ENCODE peak calls at places on chromosomes 12 and 14, in five cellular contexts. J, M, X, F and L are unnamed samples.

GRCh38 chr12:92654929-92655328 is 47.9 kb upstream of the PLEKHG7 start:
- DNase-seq in F (no peak), J (no peak), X (no peak), M (no peak), L (no peak)

GRCh38 chr14:89702151-89702936 is 252.2 kb downstream of the EFCAB11 start:
- DNase-seq in X (peak; percentile 11), F (no peak), J (no peak), M (no peak), L (no peak)

GRCh38 chr14:36361210-36361853 is 40.9 kb upstream of the MBIP start:
- DNase-seq in F (no peak), X (no peak), M (no peak), J (no peak), L (no peak)

GRCh38 chr14:70358631-70359030 is 852 bp downstream of the COX16 start:
- DNase-seq in J (no peak), M (no peak), X (no peak), F (no peak), L (no peak)

GRCh38 chr14:25406818-25407217 is 356.9 kb upstream of the STXBP6 start:
- DNase-seq in X (peak; percentile 22), M (no peak), J (no peak), F (no peak), L (no peak)

GRCh38 chr14:28759056-28759657 is 7.4 kb upstream of the FOXG1 start:
- DNase-seq in F (no peak), J (no peak), M (no peak), X (peak; percentile 45), L (peak; percentile 16)

GRCh38 chr12:114975283-114975973 is 291.5 kb upstream of the TBX3 start:
- DNase-seq in J (no peak), F (no peak), M (no peak), X (no peak), L (no peak)

GRCh38 chr12:12776261-12776660 is 9.2 kb upstream of the APOLD1 start:
- DNase-seq in X (peak; percentile 48), M (no peak), F (no peak), J (no peak), L (no peak)

GRCh38 chr12:52857500-52857899 is 8.7 kb upstream of the KRT78 start:
- DNase-seq in X (no peak), F (no peak), J (no peak), M (no peak), L (no peak)

GRCh38 chr12:25811656-25812126 is 146.8 kb upstream of the RASSF8 start:
- DNase-seq in M (peak; percentile 64), X (peak; percentile 61), F (no peak), J (no peak), L (no peak)

GRCh38 chr14:101914083-101914482 is 50.3 kb upstream of the DYNC1H1 start:
- DNase-seq in F (no peak), X (no peak), M (no peak), J (no peak), L (no peak)

GRCh38 chr14:91350813-91351507 is 66.7 kb downstream of the CCDC88C start:
- DNase-seq in X (peak; percentile 60), M (no peak), J (peak; percentile 27), F (no peak), L (peak; percentile 20)

GRCh38 chr14:23068792-23069412 is 11.6 kb upstream of the CDH24 start:
- DNase-seq in J (peak; percentile 51), M (peak; percentile 88), F (peak; percentile 57), X (peak; percentile 92), L (no peak)

GRCh38 chr14:51283402-51283825 is 43.4 kb downstream of the TMX1 start:
- DNase-seq in J (no peak), M (peak; percentile 36), F (no peak), X (peak; percentile 80), L (no peak)

GRCh38 chr14:77457115-77457521 is 283 bp downstream of the VIPAS39 start:
- DNase-seq in J (no peak), F (peak; percentile 5), X (no peak), M (no peak), L (no peak)

GRCh38 chr12:52043386-52044212 is 7.6 kb upstream of the NR4A1 start:
- DNase-seq in F (no peak), J (no peak), M (no peak), X (no peak), L (no peak)

GRCh38 chr12:132986885-132987225 is 688 bp downstream of the ZNF26 start:
- DNase-seq in J (no peak), M (no peak), F (no peak), X (no peak), L (no peak)

GRCh38 chr14:22837059-22837749 is 819 bp downstream of the MMP14 start:
- DNase-seq in M (no peak), X (peak; percentile 72), F (no peak), J (no peak), L (peak; percentile 72)

GRCh38 chr14:66228267-66228970 is 257.8 kb upstream of the CCDC196 start:
- DNase-seq in X (peak; percentile 12), M (peak; percentile 3), F (no peak), J (no peak), L (no peak)

GRCh38 chr12:98743362-98743953 is 98.4 kb downstream of the APAF1 start:
- DNase-seq in F (no peak), J (no peak), M (peak; percentile 21), X (peak; percentile 55), L (no peak)

GRCh38 chr14:100569734-100570251 is 17.4 kb downstream of the BEGAIN start:
- DNase-seq in J (no peak), M (no peak), X (peak; percentile 53), F (no peak), L (no peak)

GRCh38 chr12:50059440-50060119 is 2.2 kb downstream of the ASIC1 start:
- DNase-seq in F (no peak), X (peak; percentile 79), J (no peak), M (no peak), L (no peak)

GRCh38 chr14:105570482-105570881 is 44.1 kb downstream of the TMEM121 start:
- DNase-seq in M (no peak), J (no peak), X (no peak), F (no peak), L (no peak)

GRCh38 chr12:3004655-3005565 is 45.7 kb downstream of the TEAD4 start:
- DNase-seq in F (no peak), M (no peak), X (no peak), J (no peak), L (no peak)

GRCh38 chr14:23559010-23559920 is 3.2 kb downstream of the THTPA start:
- DNase-seq in F (peak; percentile 72), M (no peak), J (peak; percentile 62), X (peak; percentile 64), L (peak; percentile 74)

GRCh38 chr12:70185301-70185700 is 57.9 kb upstream of the CNOT2 start:
- DNase-seq in F (no peak), X (no peak), J (no peak), M (no peak), L (no peak)

GRCh38 chr12:2095878-2096277 is 43.1 kb downstream of the CACNA1C start:
- DNase-seq in X (no peak), M (no peak), J (no peak), F (no peak), L (no peak)

GRCh38 chr14:65321370-65321875 is 91.1 kb upstream of the FUT8 start:
- DNase-seq in J (no peak), X (peak; percentile 22), F (no peak), M (no peak), L (no peak)

GRCh38 chr12:72141381-72141780 is 130.8 kb upstream of the TRHDE start:
- DNase-seq in F (no peak), J (no peak), X (no peak), M (peak; percentile 22), L (no peak)

GRCh38 chr12:89499857-89500256 is 24.7 kb downstream of the GALNT4 start:
- DNase-seq in F (no peak), X (no peak), M (no peak), J (no peak), L (no peak)